ENCODE peak calls at places on chromosomes 3 and 15, in eight cellular contexts. H is progenitor cell of endocrine pancreas; A is smooth muscle cell of the brain vasculature; Q is lung microvascular endothelial cell; B is stimulated activated CD4-positive, alpha-beta T cell treated with anti-CD3 and anti-CD28 coated beads, Interleukin-4, amount 100 ng/mL, for 4 hours; Z is stimulated activated CD8-positive, alpha-beta memory T cell treated with anti-CD3 and anti-CD28 coated beads, Interleukin-15, amount 100 ng/mL, for 4 hours; T is NCI-H1930; F is PC-9. C is an unnamed sample.

GRCh38 chr3:43152649-43153048 is 46.8 kb upstream of the POMGNT2 start:
- DNase-seq in H (no peak), A (no peak), Q (peak), B (no peak), Z (no peak), T (no peak), F (no peak), C (no peak)

GRCh38 chr15:64134322-64134829 is 17.2 kb upstream of the SNX22 start:
- DNase-seq in H (no peak), A (no peak), Q (no peak), B (no peak), Z (no peak), T (no peak), F (no peak), C (peak)

GRCh38 chr3:164679245-164679644 is 399.1 kb downstream of the SI start:
- DNase-seq in H (no peak), A (no peak), Q (no peak), B (no peak), Z (no peak), T (no peak), F (no peak), C (no peak)

GRCh38 chr15:100468265-100468664 is 60.5 kb downstream of the CERS3 start:
- DNase-seq in H (no peak), A (no peak), Q (no peak), B (no peak), Z (no peak), T (no peak), F (no peak), C (peak)

GRCh38 chr3:140250945-140251344 is 316.0 kb downstream of the CLSTN2 start:
- DNase-seq in H (no peak), A (no peak), Q (no peak), B (no peak), Z (no peak), T (no peak), F (no peak), C (no peak)

GRCh38 chr3:88936837-88937236 is 170.6 kb upstream of the EPHA3 start:
- DNase-seq in H (no peak), A (no peak), Q (no peak), B (no peak), Z (no peak), T (no peak), F (no peak), C (no peak)

GRCh38 chr3:61053781-61054496 is 197.3 kb downstream of the FHIT start:
- DNase-seq in H (no peak), A (no peak), Q (no peak), B (no peak), Z (no peak), T (no peak), F (no peak), C (no peak)

GRCh38 chr3:134474956-134475355 is 10.8 kb downstream of the ANAPC13 start:
- DNase-seq in H (no peak), A (no peak), Q (no peak), B (no peak), Z (no peak), T (no peak), F (no peak), C (no peak)

GRCh38 chr15:67843571-67844387 is 3.9 kb upstream of the RNU6-1 start:
- DNase-seq in H (no peak), A (no peak), Q (peak), B (no peak), Z (no peak), T (no peak), F (no peak), C (peak)

GRCh38 chr15:26615188-26615926 is 157.5 kb downstream of the GABRB3 start:
- DNase-seq in H (no peak), A (no peak), Q (no peak), B (no peak), Z (no peak), T (no peak), F (no peak), C (no peak)

GRCh38 chr15:94607176-94607654 is 375.9 kb downstream of the MCTP2 start:
- DNase-seq in H (no peak), A (no peak), Q (peak), B (no peak), Z (no peak), T (no peak), F (no peak), C (no peak)

GRCh38 chr3:61333562-61333961 is 82.3 kb upstream of the FHIT start:
- DNase-seq in H (no peak), A (no peak), Q (no peak), B (no peak), Z (no peak), T (no peak), F (no peak), C (no peak)

GRCh38 chr15:101397521-101398003 is 91.9 kb downstream of the PCSK6 start:
- DNase-seq in H (no peak), A (no peak), Q (no peak), B (no peak), Z (no peak), T (no peak), F (no peak), C (no peak)

C was measured in EL.